ENCODE peak calls at places on chromosomes 6 and 20, in five cellular contexts. One of them, this sample, is unnamed.

GRCh38 chr6:142781124-142781523 is 163.9 kb downstream of the HIVEP2 start:
- DNase-seq in mesendoderm: no peak
- DNase-seq in CD8-positive, alpha-beta memory T cell: no peak
- DNase-seq in sigmoid colon: no peak
- DNase-seq in NCI-H1436: no peak
- DNase-seq in this sample: no peak

GRCh38 chr6:169791721-169792131 is 40.3 kb downstream of the ERMARD start:
- DNase-seq in sigmoid colon: no peak
- DNase-seq in NCI-H1436: no peak
- DNase-seq in CD8-positive, alpha-beta memory T cell: no peak
- DNase-seq in mesendoderm: no peak
- DNase-seq in this sample: no peak

GRCh38 chr6:157410088-157410487 is 29.1 kb downstream of the ZDHHC14 start:
- DNase-seq in CD8-positive, alpha-beta memory T cell: no peak
- DNase-seq in NCI-H1436: no peak
- DNase-seq in mesendoderm: no peak
- DNase-seq in sigmoid colon: no peak
- DNase-seq in this sample: no peak

GRCh38 chr6:7050099-7050498 is 57.7 kb upstream of the RREB1 start:
- DNase-seq in sigmoid colon: no peak
- DNase-seq in NCI-H1436: no peak
- DNase-seq in mesendoderm: no peak
- DNase-seq in CD8-positive, alpha-beta memory T cell: no peak
- DNase-seq in this sample: no peak

GRCh38 chr20:10708342-10709185 is 34.8 kb upstream of the JAG1 start:
- DNase-seq in sigmoid colon: no peak
- DNase-seq in mesendoderm: no peak
- DNase-seq in NCI-H1436: no peak
- DNase-seq in CD8-positive, alpha-beta memory T cell: no peak
- DNase-seq in this sample: no peak

GRCh38 chr6:4707011-4707410 is 69.2 kb upstream of the CDYL start:
- DNase-seq in NCI-H1436: no peak
- DNase-seq in CD8-positive, alpha-beta memory T cell: no peak
- DNase-seq in sigmoid colon: no peak
- DNase-seq in mesendoderm: no peak
- DNase-seq in this sample: no peak

GRCh38 chr6:56904068-56904467 is 50.8 kb upstream of the BEND6 start:
- DNase-seq in NCI-H1436: no peak
- DNase-seq in CD8-positive, alpha-beta memory T cell: no peak
- DNase-seq in mesendoderm: no peak
- DNase-seq in sigmoid colon: no peak
- DNase-seq in this sample: no peak

GRCh38 chr6:57262491-57262890 is 40.4 kb upstream of the RAB23 start:
- DNase-seq in NCI-H1436: no peak
- DNase-seq in CD8-positive, alpha-beta memory T cell: no peak
- DNase-seq in mesendoderm: no peak
- DNase-seq in sigmoid colon: peak; percentile 94
- DNase-seq in this sample: no peak

GRCh38 chr20:53652859-53653520 is 59.4 kb upstream of the ZNF217 start:
- DNase-seq in sigmoid colon: no peak
- DNase-seq in NCI-H1436: no peak
- DNase-seq in CD8-positive, alpha-beta memory T cell: no peak
- DNase-seq in mesendoderm: no peak
- DNase-seq in this sample: no peak

GRCh38 chr6:158754738-158755137 is 64.4 kb downstream of the EZR start:
- DNase-seq in NCI-H1436: no peak
- DNase-seq in CD8-positive, alpha-beta memory T cell: no peak
- DNase-seq in sigmoid colon: no peak
- DNase-seq in mesendoderm: no peak
- DNase-seq in this sample: no peak

GRCh38 chr6:37131104-37131959 is 38.6 kb upstream of the PIM1 start:
- DNase-seq in mesendoderm: peak; percentile 71
- DNase-seq in CD8-positive, alpha-beta memory T cell: no peak
- DNase-seq in sigmoid colon: peak; percentile 97
- DNase-seq in NCI-H1436: no peak
- DNase-seq in this sample: no peak

GRCh38 chr6:25889877-25890853 is 16.1 kb upstream of the SLC17A3 start:
- DNase-seq in sigmoid colon: no peak
- DNase-seq in NCI-H1436: peak; percentile 28
- DNase-seq in CD8-positive, alpha-beta memory T cell: no peak
- DNase-seq in mesendoderm: peak; percentile 67
- DNase-seq in this sample: no peak

GRCh38 chr6:124480021-124480430 is 482.2 kb upstream of the RNF217 start:
- DNase-seq in NCI-H1436: no peak
- DNase-seq in CD8-positive, alpha-beta memory T cell: no peak
- DNase-seq in mesendoderm: peak; percentile 13
- DNase-seq in sigmoid colon: no peak
- DNase-seq in this sample: no peak

GRCh38 chr6:53492860-53493634 is 51.9 kb downstream of the GCLC start:
- DNase-seq in NCI-H1436: peak; percentile 23
- DNase-seq in mesendoderm: peak; percentile 52
- DNase-seq in sigmoid colon: no peak
- DNase-seq in CD8-positive, alpha-beta memory T cell: peak; percentile 41
- DNase-seq in this sample: no peak

GRCh38 chr6:27547157-27548075 is 74.5 kb upstream of the ZNF184 start:
- DNase-seq in CD8-positive, alpha-beta memory T cell: no peak
- DNase-seq in NCI-H1436: no peak
- DNase-seq in mesendoderm: peak; percentile 87
- DNase-seq in sigmoid colon: no peak
- DNase-seq in this sample: no peak

GRCh38 chr20:38094968-38095689 is 61.6 kb downstream of the RPRD1B start:
- DNase-seq in sigmoid colon: no peak
- DNase-seq in NCI-H1436: no peak
- DNase-seq in CD8-positive, alpha-beta memory T cell: no peak
- DNase-seq in mesendoderm: no peak
- DNase-seq in this sample: no peak

GRCh38 chr6:34667481-34668238 is 28.9 kb downstream of the ILRUN start:
- DNase-seq in NCI-H1436: no peak
- DNase-seq in sigmoid colon: no peak
- DNase-seq in mesendoderm: no peak
- DNase-seq in CD8-positive, alpha-beta memory T cell: no peak
- DNase-seq in this sample: no peak

GRCh38 chr20:54377992-54378773 is 97.2 kb upstream of the DOK5 start:
- DNase-seq in NCI-H1436: no peak
- DNase-seq in mesendoderm: no peak
- DNase-seq in sigmoid colon: no peak
- DNase-seq in CD8-positive, alpha-beta memory T cell: no peak
- DNase-seq in this sample: no peak

GRCh38 chr6:6586671-6587526 is 1.6 kb upstream of the LY86 start:
- DNase-seq in NCI-H1436: no peak
- DNase-seq in mesendoderm: no peak
- DNase-seq in sigmoid colon: no peak
- DNase-seq in CD8-positive, alpha-beta memory T cell: no peak
- DNase-seq in this sample: no peak

GRCh38 chr6:104955927-104956662 is 812 bp upstream of the LIN28B start:
- DNase-seq in NCI-H1436: no peak
- DNase-seq in mesendoderm: peak; percentile 94
- DNase-seq in sigmoid colon: no peak
- DNase-seq in CD8-positive, alpha-beta memory T cell: no peak
- DNase-seq in this sample: no peak

GRCh38 chr6:147448212-147448611 is 60.3 kb upstream of the SAMD5 start:
- DNase-seq in sigmoid colon: no peak
- DNase-seq in mesendoderm: peak; percentile 93
- DNase-seq in NCI-H1436: peak; percentile 71
- DNase-seq in CD8-positive, alpha-beta memory T cell: no peak
- DNase-seq in this sample: no peak

GRCh38 chr20:63518946-63519764 is 1.4 kb upstream of the PPDPF start:
- DNase-seq in CD8-positive, alpha-beta memory T cell: no peak
- DNase-seq in mesendoderm: no peak
- DNase-seq in sigmoid colon: peak; percentile 70
- DNase-seq in NCI-H1436: no peak
- DNase-seq in this sample: no peak

This sample was measured in GM19239.